ENCODE peak calls at places on chromosomes 6 and 20, in nine cellular contexts. One of them, this sample, is unnamed.
A peak's percentile ranks its signal among the peaks of the same experiment; 100 is the strongest.

GRCh38 chr20:52098186-52098585 is 93.4 kb downstream of the ZFP64 start:
- DNase-seq in GM23338: no peak
- DNase-seq in lower lobe of right lung: no peak
- DNase-seq in tibial nerve: no peak
- DNase-seq in transverse colon: no peak
- DNase-seq in spleen: no peak
- DNase-seq in A549: no peak
- DNase-seq in colonic mucosa: no peak
- DNase-seq in uterus: no peak
- DNase-seq in this sample: no peak

GRCh38 chr6:26028753-26029569 is 58.3 kb upstream of the HFE start:
- DNase-seq in GM23338: peak; percentile 61
- DNase-seq in lower lobe of right lung: no peak
- DNase-seq in tibial nerve: no peak
- DNase-seq in transverse colon: no peak
- DNase-seq in spleen: no peak
- DNase-seq in A549: peak; percentile 46
- DNase-seq in colonic mucosa: no peak
- DNase-seq in uterus: no peak
- DNase-seq in this sample: no peak

GRCh38 chr6:16319813-16320532 is 81.6 kb downstream of the GMPR start:
- DNase-seq in GM23338: no peak
- DNase-seq in lower lobe of right lung: no peak
- DNase-seq in tibial nerve: peak; percentile 49
- DNase-seq in transverse colon: peak; percentile 41
- DNase-seq in spleen: peak; percentile 74
- DNase-seq in A549: peak; percentile 15
- DNase-seq in colonic mucosa: peak; percentile 40
- DNase-seq in uterus: peak; percentile 60
- DNase-seq in this sample: peak; percentile 47

GRCh38 chr6:152110878-152111820 is 303.7 kb downstream of the ESR1 start:
- DNase-seq in GM23338: no peak
- DNase-seq in lower lobe of right lung: no peak
- DNase-seq in tibial nerve: peak; percentile 31
- DNase-seq in transverse colon: no peak
- DNase-seq in spleen: no peak
- DNase-seq in A549: no peak
- DNase-seq in colonic mucosa: no peak
- DNase-seq in uterus: peak; percentile 42
- DNase-seq in this sample: no peak

GRCh38 chr6:106103728-106104109 is 17.6 kb downstream of the PRDM1 start:
- DNase-seq in GM23338: no peak
- DNase-seq in lower lobe of right lung: no peak
- DNase-seq in tibial nerve: no peak
- DNase-seq in transverse colon: peak; percentile 57
- DNase-seq in spleen: no peak
- DNase-seq in A549: no peak
- DNase-seq in colonic mucosa: peak; percentile 51
- DNase-seq in uterus: no peak
- DNase-seq in this sample: no peak

GRCh38 chr6:75368151-75368779 is 83.7 kb upstream of the TMEM30A start:
- DNase-seq in GM23338: peak; percentile 88
- DNase-seq in lower lobe of right lung: peak; percentile 58
- DNase-seq in tibial nerve: no peak
- DNase-seq in transverse colon: peak; percentile 15
- DNase-seq in spleen: no peak
- DNase-seq in A549: peak; percentile 96
- DNase-seq in colonic mucosa: peak; percentile 29
- DNase-seq in uterus: no peak
- DNase-seq in this sample: peak; percentile 58

GRCh38 chr6:10316327-10316726 is 98.5 kb downstream of the TFAP2A start:
- DNase-seq in GM23338: no peak
- DNase-seq in lower lobe of right lung: no peak
- DNase-seq in tibial nerve: no peak
- DNase-seq in transverse colon: peak; percentile 7
- DNase-seq in spleen: no peak
- DNase-seq in A549: no peak
- DNase-seq in colonic mucosa: peak; percentile 17
- DNase-seq in uterus: no peak
- DNase-seq in this sample: no peak

GRCh38 chr6:70957284-70957617 is 391 bp upstream of the B3GAT2 start:
- DNase-seq in GM23338: peak; percentile 48
- DNase-seq in lower lobe of right lung: no peak
- DNase-seq in tibial nerve: no peak
- DNase-seq in transverse colon: no peak
- DNase-seq in spleen: no peak
- DNase-seq in A549: no peak
- DNase-seq in colonic mucosa: no peak
- DNase-seq in uterus: no peak
- DNase-seq in this sample: no peak

GRCh38 chr6:150369408-150369807 is 596 bp downstream of the IYD start:
- DNase-seq in GM23338: no peak
- DNase-seq in lower lobe of right lung: no peak
- DNase-seq in tibial nerve: no peak
- DNase-seq in transverse colon: no peak
- DNase-seq in spleen: no peak
- DNase-seq in A549: no peak
- DNase-seq in colonic mucosa: no peak
- DNase-seq in uterus: no peak
- DNase-seq in this sample: no peak

GRCh38 chr6:150371356-150371755 is 2.5 kb downstream of the IYD start:
- DNase-seq in GM23338: no peak
- DNase-seq in lower lobe of right lung: no peak
- DNase-seq in tibial nerve: no peak
- DNase-seq in transverse colon: no peak
- DNase-seq in spleen: no peak
- DNase-seq in A549: no peak
- DNase-seq in colonic mucosa: no peak
- DNase-seq in uterus: no peak
- DNase-seq in this sample: no peak

GRCh38 chr6:150370112-150370511 is 1.3 kb downstream of the IYD start:
- DNase-seq in GM23338: no peak
- DNase-seq in lower lobe of right lung: no peak
- DNase-seq in tibial nerve: no peak
- DNase-seq in transverse colon: no peak
- DNase-seq in spleen: no peak
- DNase-seq in A549: no peak
- DNase-seq in colonic mucosa: no peak
- DNase-seq in uterus: no peak
- DNase-seq in this sample: no peak

GRCh38 chr6:150373260-150373701 is 4.5 kb downstream of the IYD start:
- DNase-seq in GM23338: no peak
- DNase-seq in lower lobe of right lung: no peak
- DNase-seq in tibial nerve: peak; percentile 6
- DNase-seq in transverse colon: no peak
- DNase-seq in spleen: no peak
- DNase-seq in A549: no peak
- DNase-seq in colonic mucosa: no peak
- DNase-seq in uterus: no peak
- DNase-seq in this sample: no peak

GRCh38 chr6:150372051-150372450 is 3.2 kb downstream of the IYD start:
- DNase-seq in GM23338: no peak
- DNase-seq in lower lobe of right lung: no peak
- DNase-seq in tibial nerve: no peak
- DNase-seq in transverse colon: no peak
- DNase-seq in spleen: no peak
- DNase-seq in A549: no peak
- DNase-seq in colonic mucosa: no peak
- DNase-seq in uterus: no peak
- DNase-seq in this sample: no peak
- H3K4me3 ChIP-seq in GM23338: no peak overlapping the region
- H3K4me3 ChIP-seq in lower lobe of right lung: no peak overlapping the region
- H3K4me3 ChIP-seq in tibial nerve: no peak overlapping the region
- H3K4me3 ChIP-seq in transverse colon: no peak overlapping the region
- H3K4me3 ChIP-seq in spleen: no peak overlapping the region
- H3K4me3 ChIP-seq in A549: no peak overlapping the region
- H3K4me3 ChIP-seq in colonic mucosa: no peak overlapping the region
- H3K4me3 ChIP-seq in uterus: no peak overlapping the region
- H3K4me3 ChIP-seq in this sample: no peak overlapping the region

GRCh38 chr20:1802385-1803215 is 92.6 kb upstream of the SIRPA start:
- DNase-seq in GM23338: peak; percentile 86
- DNase-seq in lower lobe of right lung: peak; percentile 84
- DNase-seq in tibial nerve: peak; percentile 33
- DNase-seq in transverse colon: peak; percentile 56
- DNase-seq in spleen: peak; percentile 95
- DNase-seq in A549: peak; percentile 70
- DNase-seq in colonic mucosa: peak; percentile 70
- DNase-seq in uterus: no peak
- DNase-seq in this sample: peak; percentile 65

GRCh38 chr20:1804554-1804956 is 90.7 kb upstream of the SIRPA start:
- DNase-seq in GM23338: no peak
- DNase-seq in lower lobe of right lung: no peak
- DNase-seq in tibial nerve: no peak
- DNase-seq in transverse colon: no peak
- DNase-seq in spleen: no peak
- DNase-seq in A549: no peak
- DNase-seq in colonic mucosa: no peak
- DNase-seq in uterus: no peak
- DNase-seq in this sample: no peak

GRCh38 chr20:1803216-1804128 is 91.7 kb upstream of the SIRPA start:
- DNase-seq in GM23338: peak; percentile 93
- DNase-seq in lower lobe of right lung: peak; percentile 88
- DNase-seq in tibial nerve: peak; percentile 33
- DNase-seq in transverse colon: peak; percentile 58
- DNase-seq in spleen: peak; percentile 96
- DNase-seq in A549: no peak
- DNase-seq in colonic mucosa: peak; percentile 61
- DNase-seq in uterus: no peak
- DNase-seq in this sample: peak; percentile 86

GRCh38 chr20:1805161-1805581 is 90.0 kb upstream of the SIRPA start:
- DNase-seq in GM23338: peak; percentile 54
- DNase-seq in lower lobe of right lung: no peak
- DNase-seq in tibial nerve: no peak
- DNase-seq in transverse colon: no peak
- DNase-seq in spleen: no peak
- DNase-seq in A549: no peak
- DNase-seq in colonic mucosa: no peak
- DNase-seq in uterus: no peak
- DNase-seq in this sample: no peak

GRCh38 chr20:1804129-1804503 is 91.1 kb upstream of the SIRPA start:
- DNase-seq in GM23338: no peak
- DNase-seq in lower lobe of right lung: no peak
- DNase-seq in tibial nerve: no peak
- DNase-seq in transverse colon: no peak
- DNase-seq in spleen: no peak
- DNase-seq in A549: no peak
- DNase-seq in colonic mucosa: no peak
- DNase-seq in uterus: no peak
- DNase-seq in this sample: no peak
- TF ChIP-seq CTCF in GM23338: no peak
- TF ChIP-seq CTCF in lower lobe of right lung: no peak
- TF ChIP-seq CTCF in tibial nerve: no peak
- TF ChIP-seq CTCF in transverse colon: no peak
- TF ChIP-seq CTCF in spleen: no peak
- TF ChIP-seq CTCF in A549: no peak
- TF ChIP-seq CTCF in colonic mucosa: no peak
- TF ChIP-seq CTCF in uterus: no peak
- TF ChIP-seq CTCF in this sample: no peak

GRCh38 chr6:135267085-135267484 is 86.0 kb downstream of the MYB start:
- DNase-seq in GM23338: no peak
- DNase-seq in lower lobe of right lung: no peak
- DNase-seq in tibial nerve: no peak
- DNase-seq in transverse colon: peak; percentile 59
- DNase-seq in spleen: no peak
- DNase-seq in A549: no peak
- DNase-seq in colonic mucosa: peak; percentile 73
- DNase-seq in uterus: no peak
- DNase-seq in this sample: no peak
- H3K4me1 ChIP-seq in GM23338: peaks cover 27% of the 10 kb centered on the region
- H3K4me1 ChIP-seq in lower lobe of right lung: no peaks in the 10 kb centered on the region
- H3K4me1 ChIP-seq in tibial nerve: no peaks in the 10 kb centered on the region
- H3K4me1 ChIP-seq in transverse colon: peaks cover 8% of the 10 kb centered on the region
- H3K4me1 ChIP-seq in spleen: no peaks in the 10 kb centered on the region
- H3K4me1 ChIP-seq in A549: no peaks in the 10 kb centered on the region
- H3K4me1 ChIP-seq in colonic mucosa: peaks cover 5% of the 10 kb centered on the region
- H3K4me1 ChIP-seq in uterus: no peaks in the 10 kb centered on the region
- H3K4me1 ChIP-seq in this sample: peaks cover 42% of the 10 kb centered on the region

GRCh38 chr6:113629940-113630339 is 227.2 kb upstream of the MARCKS start:
- DNase-seq in GM23338: no peak
- DNase-seq in lower lobe of right lung: no peak
- DNase-seq in tibial nerve: no peak
- DNase-seq in transverse colon: no peak
- DNase-seq in spleen: no peak
- DNase-seq in A549: no peak
- DNase-seq in colonic mucosa: no peak
- DNase-seq in uterus: no peak
- DNase-seq in this sample: no peak

GRCh38 chr6:113632220-113632864 is 224.8 kb upstream of the MARCKS start:
- DNase-seq in GM23338: no peak
- DNase-seq in lower lobe of right lung: no peak
- DNase-seq in tibial nerve: peak; percentile 22
- DNase-seq in transverse colon: peak; percentile 54
- DNase-seq in spleen: no peak
- DNase-seq in A549: peak; percentile 77
- DNase-seq in colonic mucosa: peak; percentile 50
- DNase-seq in uterus: no peak
- DNase-seq in this sample: peak; percentile 39

GRCh38 chr6:113630365-113630737 is 226.8 kb upstream of the MARCKS start:
- DNase-seq in GM23338: no peak
- DNase-seq in lower lobe of right lung: no peak
- DNase-seq in tibial nerve: no peak
- DNase-seq in transverse colon: no peak
- DNase-seq in spleen: no peak
- DNase-seq in A549: no peak
- DNase-seq in colonic mucosa: no peak
- DNase-seq in uterus: no peak
- DNase-seq in this sample: no peak

GRCh38 chr6:113631616-113632015 is 225.5 kb upstream of the MARCKS start:
- DNase-seq in GM23338: no peak
- DNase-seq in lower lobe of right lung: no peak
- DNase-seq in tibial nerve: no peak
- DNase-seq in transverse colon: no peak
- DNase-seq in spleen: no peak
- DNase-seq in A549: no peak
- DNase-seq in colonic mucosa: no peak
- DNase-seq in uterus: no peak
- DNase-seq in this sample: no peak

DNA sequence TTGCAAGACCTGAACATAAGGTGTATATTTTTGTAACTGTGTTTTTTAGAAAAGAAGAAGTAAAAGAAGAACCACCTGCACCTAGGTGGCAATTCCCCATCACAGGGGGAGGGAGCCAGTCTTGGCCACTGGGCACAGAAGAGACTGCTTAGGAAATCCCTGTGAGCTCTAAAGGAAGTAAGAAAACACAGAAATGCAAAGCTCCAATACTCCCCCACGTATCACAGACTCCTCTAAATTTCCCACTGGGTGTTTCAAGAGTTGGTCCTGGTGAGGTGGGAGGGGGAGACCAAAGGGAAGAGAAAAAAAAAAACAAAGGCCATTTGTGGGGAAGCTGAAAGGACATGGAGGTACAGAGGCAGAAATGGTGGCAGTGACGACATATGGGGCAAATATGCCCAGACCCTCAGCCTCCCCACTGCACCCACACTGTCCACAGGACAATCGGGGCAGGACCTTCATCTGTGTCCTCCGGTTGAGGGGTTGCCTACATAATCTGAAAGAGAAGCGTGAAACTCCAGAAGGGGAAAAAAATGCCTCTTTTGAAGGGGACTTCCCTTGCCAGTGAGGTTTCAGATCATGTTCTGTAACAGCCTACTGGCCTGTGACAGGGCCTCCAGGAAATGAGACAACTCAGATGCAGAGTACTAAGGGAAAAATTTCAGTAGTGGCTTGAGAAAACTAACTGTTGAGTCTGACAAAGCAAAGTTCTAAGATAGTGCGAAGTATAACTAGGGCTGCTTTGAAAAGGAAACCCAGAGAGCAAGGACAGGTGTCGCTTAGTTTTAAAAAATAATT is 226.2 kb upstream of the MARCKS start:
- DNase-seq in GM23338: no peak
- DNase-seq in lower lobe of right lung: no peak
- DNase-seq in tibial nerve: no peak
- DNase-seq in transverse colon: peak; percentile 47
- DNase-seq in spleen: no peak
- DNase-seq in A549: no peak
- DNase-seq in colonic mucosa: no peak
- DNase-seq in uterus: no peak
- DNase-seq in this sample: peak; percentile 54
- H3K4me3 ChIP-seq in GM23338: no peak overlapping the region
- H3K4me3 ChIP-seq in lower lobe of right lung: no peak overlapping the region
- H3K4me3 ChIP-seq in tibial nerve: no peak overlapping the region
- H3K4me3 ChIP-seq in transverse colon: no peak overlapping the region
- H3K4me3 ChIP-seq in spleen: peak overlapping the region; percentile 6
- H3K4me3 ChIP-seq in A549: no peak overlapping the region
- H3K4me3 ChIP-seq in colonic mucosa: no peak overlapping the region
- H3K4me3 ChIP-seq in uterus: no peak overlapping the region
- H3K4me3 ChIP-seq in this sample: no peak overlapping the region

This sample was measured in mucosa of descending colon.